ENCODE peak calls at places on chromosomes 6 and 20, in six cellular contexts. R is effector CD8-positive, alpha-beta T cell; Q is NCI-H2081; S is T-helper 9 cell; A is activated T-cell treated with anti-CD3 and anti-CD28 coated beads, Interleukin-2, amount 50 U/mL, for 1 hour; I is AG09309. C is an unnamed sample.
A peak's percentile ranks its signal among the peaks of the same experiment; 100 is the strongest.

GRCh38 chr20:6489361-6490154 is 277.9 kb upstream of the BMP2 start:
- DNase-seq in I (no peak), Q (peak; percentile 80), R (no peak), S (no peak), A (no peak), C (no peak)

GRCh38 chr6:47134476-47135189 is 92.5 kb upstream of the ADGRF1 start:
- DNase-seq in A (no peak), S (no peak), I (peak; percentile 89), R (no peak), Q (peak; percentile 73), C (peak; percentile 88)

GRCh38 chr6:14639983-14640599 is 522.5 kb downstream of the CD83 start:
- DNase-seq in I (no peak), S (no peak), A (no peak), R (no peak), Q (no peak), C (no peak)

GRCh38 chr6:15876406-15876805 is 213.6 kb upstream of the DTNBP1 start:
- DNase-seq in I (no peak), S (no peak), Q (no peak), A (no peak), R (no peak), C (no peak)

GRCh38 chr6:46719099-46719498 is 16.1 kb downstream of the PLA2G7 start:
- DNase-seq in Q (no peak), R (no peak), S (no peak), I (no peak), A (no peak), C (no peak)

GRCh38 chr6:31010393-31011060 is at the start of gene MUC22:
- DNase-seq in Q (no peak), I (peak; percentile 8), S (no peak), A (no peak), R (no peak), C (no peak)

GRCh38 chr6:25387483-25387882 is 108.3 kb downstream of the CARMIL1 start:
- DNase-seq in R (no peak), S (no peak), Q (no peak), A (no peak), I (no peak), C (no peak)

GRCh38 chr6:45586216-45587171 is 208.8 kb upstream of the SUPT3H start:
- DNase-seq in Q (no peak), R (peak; percentile 17), S (peak; percentile 39), A (peak; percentile 56), I (no peak), C (no peak)

GRCh38 chr20:39110819-39111136 is 148.6 kb downstream of the DHX35 start:
- DNase-seq in R (no peak), I (no peak), S (no peak), Q (no peak), A (no peak), C (no peak)

GRCh38 chr20:44199877-44200276 is 10.7 kb downstream of the OSER1 start:
- DNase-seq in A (no peak), R (no peak), Q (no peak), S (no peak), I (no peak), C (no peak)

GRCh38 chr20:12984069-12984765 is 24.6 kb upstream of the SPTLC3 start:
- DNase-seq in A (no peak), R (no peak), I (peak; percentile 20), S (no peak), Q (no peak), C (no peak)

GRCh38 chr20:13858496-13859270 is 73.9 kb downstream of the NDUFAF5 start:
- DNase-seq in R (no peak), I (no peak), S (no peak), A (no peak), Q (no peak), C (no peak)

GRCh38 chr20:62824476-62825287 is 7.8 kb downstream of the COL9A3 start:
- DNase-seq in A (no peak), S (peak; percentile 51), I (no peak), Q (peak; percentile 58), R (peak; percentile 29), C (peak; percentile 78)

GRCh38 chr20:52681288-52681687 is 290.9 kb upstream of the TSHZ2 start:
- DNase-seq in A (no peak), I (no peak), S (no peak), Q (no peak), R (no peak), C (no peak)

GRCh38 chr6:5517781-5518180 is 256.5 kb downstream of the FARS2 start:
- DNase-seq in R (no peak), I (no peak), A (no peak), Q (no peak), S (no peak), C (no peak)

GRCh38 chr20:32871622-32872160 is 13.0 kb downstream of the EFCAB8 start:
- DNase-seq in Q (no peak), A (no peak), I (no peak), R (no peak), S (no peak), C (no peak)

GRCh38 chr6:22368794-22369193 is 72.0 kb upstream of the PRL start:
- DNase-seq in R (no peak), A (no peak), I (no peak), S (no peak), Q (no peak), C (no peak)

GRCh38 chr6:10659697-10660348 is 34.6 kb downstream of the C6orf52 start:
- DNase-seq in R (no peak), Q (no peak), S (no peak), I (no peak), A (no peak), C (peak; percentile 40)

GRCh38 chr6:165900970-165901369 is 237.9 kb upstream of the PDE10A start:
- DNase-seq in A (no peak), Q (no peak), S (no peak), R (no peak), I (no peak), C (no peak)